ENCODE peak calls at places on chromosomes 2 and 18, in nine cellular contexts. M, Y, K, O, E, Z, P, T and B are unnamed samples. For H3K36me3, the result is how much of the 10 kb centered on the place peaks cover.

GRCh38 chr2:182713611-182714010 is 2.4 kb upstream of the DNAJC10 start:
- DNase-seq in O (no peak), T (no peak), P (no peak), K (no peak), E (no peak), Z (no peak), Y (no peak), M (no peak), B (peak)

GRCh38 chr2:65456074-65456473 is 23.7 kb upstream of the SPRED2 start:
- DNase-seq in Y (peak), T (no peak), O (no peak), E (no peak), M (no peak), K (no peak), P (no peak), Z (no peak), B (no peak)

GRCh38 chr18:56315363-56315762 is 323.0 kb downstream of the TXNL1 start:
- DNase-seq in T (no peak), K (no peak), Z (no peak), M (no peak), E (no peak), Y (peak), P (no peak), O (no peak), B (no peak)

GRCh38 chr2:220104871-220105351 is 477.5 kb downstream of the SLC4A3 start:
- DNase-seq in Z (no peak), T (no peak), M (peak), O (peak), E (no peak), P (no peak), Y (peak), K (no peak), B (peak)

GRCh38 chr2:179071810-179072355 is 21.9 kb upstream of the CCDC141 start:
- DNase-seq in T (no peak), M (no peak), Y (no peak), K (no peak), O (no peak), Z (no peak), E (no peak), P (no peak), B (no peak)

GRCh38 chr2:226993171-226993570 is 157.3 kb downstream of the RHBDD1 start:
- DNase-seq in M (no peak), P (no peak), T (no peak), Y (no peak), Z (no peak), K (no peak), E (no peak), O (no peak), B (no peak)

GRCh38 chr2:240707046-240707756 is 15.5 kb downstream of the AQP12A start:
- DNase-seq in Z (no peak), E (no peak), P (no peak), O (no peak), K (no peak), T (no peak), Y (no peak), M (no peak), B (no peak)

GRCh38 chr2:233689498-233689897 is 3.2 kb upstream of the UGT1A6 start:
- DNase-seq in K (no peak), M (no peak), O (no peak), E (no peak), Z (no peak), T (no peak), Y (no peak), P (no peak), B (peak)

GRCh38 chr2:18047114-18047695 is 168.7 kb downstream of the KCNS3 start:
- DNase-seq in O (no peak), Z (no peak), M (no peak), T (no peak), Y (peak), P (no peak), K (no peak), E (no peak), B (no peak)

GRCh38 chr2:118988706-118989105 is 46.7 kb downstream of the MARCO start:
- DNase-seq in Z (no peak), O (no peak), T (no peak), P (peak), K (no peak), E (no peak), M (no peak), Y (no peak), B (no peak)

GRCh38 chr2:119011162-119011909 is 69.3 kb downstream of the MARCO start:
- DNase-seq in O (peak), Y (peak), P (peak), K (no peak), Z (no peak), T (no peak), M (peak), E (peak), B (peak)

GRCh38 chr2:44932564-44933392 is 8.7 kb upstream of the SIX3 start:
- DNase-seq in E (no peak), P (no peak), O (peak), Z (no peak), M (peak), Y (no peak), K (no peak), T (no peak), B (no peak)

GRCh38 chr18:24219561-24220317 is 80.9 kb downstream of the CABYR start:
- DNase-seq in M (no peak), P (no peak), T (no peak), Z (no peak), Y (no peak), K (no peak), E (no peak), O (no peak), B (no peak)

GRCh38 chr2:104406273-104406726 is 447.6 kb upstream of the POU3F3 start:
- DNase-seq in Z (no peak), K (no peak), M (no peak), Y (peak), T (no peak), O (no peak), P (peak), E (no peak), B (no peak)

GRCh38 chr2:185279999-185280398 is 458.6 kb upstream of the FSIP2 start:
- DNase-seq in O (peak), P (no peak), T (no peak), Z (no peak), K (no peak), Y (peak), M (no peak), E (no peak), B (no peak)

GRCh38 chr2:60840880-60841279 is 40.5 kb upstream of the REL start:
- DNase-seq in O (no peak), P (no peak), E (no peak), M (no peak), Y (no peak), T (no peak), Z (no peak), K (no peak), B (no peak)

GRCh38 chr2:234454433-234454832 is 42.4 kb downstream of the ARL4C start:
- DNase-seq in Y (no peak), M (no peak), Z (no peak), E (no peak), O (no peak), T (no peak), P (no peak), K (no peak), B (no peak)

GRCh38 chr2:165294912-165295311 is 55.7 kb downstream of the SCN2A start:
- DNase-seq in E (no peak), K (no peak), T (no peak), M (no peak), O (no peak), Y (no peak), Z (no peak), P (no peak), B (no peak)
- H3K4me3 ChIP-seq in E (no peak), K (no peak), T (no peak), M (no peak), O (no peak), Y (no peak), Z (no peak), P (no peak), B (no peak)

DNA sequence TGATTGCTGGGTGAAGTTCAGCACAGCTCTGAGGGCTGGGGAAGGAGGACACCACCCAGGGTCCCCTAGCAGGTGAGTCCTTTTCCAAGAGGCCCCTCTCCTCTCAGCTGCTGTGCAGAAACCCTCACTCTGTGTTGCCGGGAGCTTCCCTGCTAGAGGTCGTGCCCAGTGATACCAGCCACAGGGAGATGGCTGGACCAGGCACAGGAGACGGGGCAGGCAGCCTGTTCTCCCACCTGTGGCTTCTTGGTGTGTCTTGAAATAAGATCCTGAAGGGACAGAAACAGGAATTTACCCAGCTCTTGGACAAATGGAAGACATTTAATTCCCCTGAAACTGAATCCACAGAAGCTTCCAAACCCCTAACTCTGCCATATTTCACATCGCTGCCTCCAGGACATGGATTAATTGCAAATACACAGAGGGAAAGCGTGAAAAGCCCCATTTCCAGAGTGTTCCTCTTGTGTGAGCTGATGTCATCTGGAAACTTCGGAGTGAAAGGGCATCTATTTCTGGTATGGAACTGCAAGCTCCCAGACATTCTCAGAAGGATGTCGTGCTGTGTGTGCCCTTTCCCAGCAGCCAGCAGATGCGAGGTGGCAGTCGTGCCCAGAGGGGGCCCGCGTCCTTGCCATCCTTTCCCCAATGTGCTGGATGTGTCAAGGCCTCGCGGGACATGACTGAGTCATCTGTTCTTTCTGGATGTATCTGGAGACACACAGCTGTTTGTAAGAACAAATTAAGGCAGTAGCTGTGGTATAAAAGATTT is 177.7 kb downstream of the SEPTIN10 start:
- DNase-seq in Z (peak), E (no peak), O (no peak), P (no peak), T (no peak), K (peak), Y (no peak), M (peak), B (peak)
- H3K36me3 ChIP-seq in Z (under half), E (under half), O (under half), P (under half), T (under half), K (under half), Y (under half), M (under half), B (under half)

DNA sequence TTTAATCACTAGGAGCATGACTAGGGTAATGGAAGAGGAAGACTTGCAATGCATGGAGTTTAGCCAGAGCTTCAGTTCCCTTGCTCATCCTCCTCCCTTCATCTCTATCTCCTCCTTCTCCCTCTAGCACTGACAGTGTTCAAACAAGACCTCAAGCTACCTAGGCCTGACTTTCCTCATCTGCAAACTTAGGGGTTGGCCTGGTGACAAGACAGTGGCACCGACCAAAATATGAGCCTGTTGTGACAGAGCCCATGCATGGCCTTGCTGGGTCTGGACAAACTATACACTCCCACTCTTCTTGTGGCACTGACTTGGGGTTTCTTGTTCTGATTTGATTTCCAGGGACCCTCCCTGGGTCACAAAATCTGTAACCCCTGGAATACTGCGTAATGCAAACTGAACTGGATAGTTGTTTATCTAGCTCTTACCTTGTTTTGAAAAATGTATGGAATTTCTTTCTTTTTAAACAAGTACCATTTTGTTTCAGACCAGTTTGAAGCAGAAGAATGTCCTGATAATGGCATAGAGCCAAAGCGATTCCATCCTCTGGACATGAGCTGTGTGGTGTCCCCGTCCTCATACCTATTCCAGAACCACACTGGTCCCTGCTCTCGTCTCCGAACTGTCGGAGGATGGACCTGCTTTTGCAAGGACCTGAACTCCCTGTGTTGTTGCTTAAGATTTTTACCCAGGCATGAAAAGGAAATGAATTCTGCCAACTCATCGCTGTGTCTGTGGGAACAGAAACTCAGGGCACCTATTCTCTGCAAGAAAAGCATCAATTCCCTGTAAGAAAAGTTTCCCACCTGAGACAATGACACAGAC is 33.4 kb upstream of the PPP4R1 start:
- DNase-seq in P (no peak), T (no peak), O (no peak), Y (no peak), Z (no peak), E (no peak), M (no peak), K (no peak), B (no peak)
- H3K4me3 ChIP-seq in P (no peak), T (no peak), O (no peak), Y (no peak), Z (no peak), E (no peak), M (no peak), K (no peak), B (no peak)

GRCh38 chr2:1234731-1235308 is 178.4 kb upstream of the TPO start:
- DNase-seq in O (no peak), M (no peak), T (no peak), Z (no peak), P (no peak), Y (no peak), K (no peak), E (no peak), B (no peak)

GRCh38 chr2:1238571-1239138 is 174.6 kb upstream of the TPO start:
- DNase-seq in E (no peak), P (no peak), Y (no peak), O (no peak), M (no peak), T (no peak), K (no peak), Z (no peak), B (no peak)

GRCh38 chr2:1236596-1236995 is 176.7 kb upstream of the TPO start:
- DNase-seq in T (no peak), O (no peak), Z (no peak), E (no peak), K (no peak), M (no peak), Y (no peak), P (no peak), B (no peak)

GRCh38 chr2:1233280-1233679 is 180.0 kb upstream of the TPO start:
- DNase-seq in M (no peak), K (no peak), T (no peak), Y (no peak), E (no peak), P (no peak), Z (no peak), O (no peak), B (no peak)

DNA sequence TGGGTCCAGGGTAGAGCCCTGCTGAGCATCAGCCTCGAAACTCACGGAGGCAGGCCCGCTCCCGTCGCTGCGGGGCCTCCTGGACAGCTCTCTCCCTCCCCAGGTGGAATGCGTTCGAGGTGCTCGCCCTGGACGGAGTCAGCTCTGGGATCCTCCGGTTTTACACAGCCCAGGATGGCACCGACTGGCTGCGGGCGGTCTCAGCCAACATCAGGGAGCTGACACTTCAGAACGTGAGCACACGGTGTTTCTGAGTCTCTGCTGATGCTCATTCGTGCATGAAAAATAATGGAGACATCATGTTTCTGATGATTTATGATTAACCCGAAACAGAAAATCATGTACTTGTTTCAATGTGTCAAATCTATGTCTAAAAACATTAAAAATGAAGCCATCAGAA is 175.5 kb upstream of the TPO start:
- DNase-seq in P (no peak), T (no peak), O (no peak), K (no peak), E (no peak), Y (no peak), Z (no peak), M (no peak), B (no peak)
- H3K36me3 ChIP-seq in P (under half), T (under half), O (under half), K (under half), E (under half), Y (under half), Z (under half), M (under half), B (under half)

DNA sequence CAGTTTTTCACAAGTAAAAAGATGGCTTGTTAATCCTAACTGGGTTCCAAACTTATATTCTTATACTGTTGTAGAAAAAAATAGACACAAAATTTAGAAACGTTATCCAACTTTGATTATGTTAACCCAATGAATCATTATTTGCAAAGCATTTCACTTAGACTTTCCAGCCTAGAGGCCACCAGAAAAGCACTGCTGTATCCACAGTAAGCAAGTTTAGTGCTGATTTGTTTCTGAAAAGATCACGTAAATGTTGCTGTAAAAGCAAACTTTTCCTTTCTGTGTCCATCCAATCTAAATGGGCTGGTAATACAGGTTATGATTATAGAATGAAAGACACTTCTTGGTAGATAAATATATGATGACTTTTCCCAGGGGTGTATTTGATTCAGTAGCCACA is 17.6 kb upstream of the BZW1 start:
- DNase-seq in P (no peak), E (no peak), Z (no peak), T (no peak), K (no peak), M (no peak), Y (no peak), O (no peak), B (no peak)
- H3K4me3 ChIP-seq in P (no peak), E (no peak), Z (no peak), T (no peak), K (no peak), M (no peak), Y (no peak), O (no peak), B (no peak)

GRCh38 chr2:24831216-24831615 is 38.0 kb downstream of the CENPO start:
- DNase-seq in M (peak), P (no peak), E (no peak), T (no peak), O (no peak), K (no peak), Y (no peak), Z (no peak), B (no peak)

GRCh38 chr2:24831736-24832421 is 38.7 kb downstream of the CENPO start:
- DNase-seq in E (no peak), T (no peak), Y (no peak), Z (no peak), M (peak), O (no peak), P (peak), K (no peak), B (no peak)

GRCh38 chr2:24828641-24829040 is 35.4 kb downstream of the CENPO start:
- DNase-seq in Z (no peak), P (no peak), M (peak), K (no peak), O (no peak), Y (no peak), E (no peak), T (no peak), B (no peak)

GRCh38 chr2:24830786-24831185 is 37.6 kb downstream of the CENPO start:
- DNase-seq in P (no peak), Y (no peak), K (no peak), Z (no peak), O (no peak), M (peak), T (no peak), E (no peak), B (no peak)

GRCh38 chr2:24830351-24830750 is 37.1 kb downstream of the CENPO start:
- DNase-seq in Y (no peak), Z (no peak), E (no peak), P (no peak), O (peak), M (peak), T (no peak), K (no peak), B (no peak)
- H3K36me3 ChIP-seq in Y (under half), Z (under half), E (under half), P (under half), O (under half), M (under half), T (under half), K (under half), B (under half)